ENCODE peak calls at places on chromosome 14, in four cellular contexts. L, K, V and C are unnamed samples. For H3K9me3, the result is how much of the 10 kb centered on the place peaks cover.

GRCh38 chr14:55121146-55121545 is 7.9 kb upstream of the LGALS3 start:
- DNase-seq in L (no peak), K (no peak), V (no peak), C (no peak)

GRCh38 chr14:100305446-100306255 is 593 bp downstream of the SLC25A29 start:
- DNase-seq in L (no peak), K (peak), V (peak), C (peak)

GRCh38 chr14:65411656-65412188 is 808 bp upstream of the FUT8 start:
- DNase-seq in L (peak), K (peak), V (peak), C (peak)

GRCh38 chr14:32816588-32816987 is 122.1 kb upstream of the NPAS3 start:
- DNase-seq in L (no peak), K (no peak), V (no peak), C (no peak)

GRCh38 chr14:61003571-61003970 is 22.5 kb downstream of the SLC38A6 start:
- DNase-seq in K (no peak), V (no peak), L (no peak), C (no peak)

GRCh38 chr14:52553671-52554575 is 1.3 kb downstream of the GPR137C start:
- DNase-seq in K (peak), L (peak), V (peak), C (peak)

GRCh38 chr14:55160989-55161388 is 30.4 kb downstream of the DLGAP5 start:
- DNase-seq in L (no peak), K (no peak), V (no peak), C (no peak)

GRCh38 chr14:20350860-20351259 is 7.4 kb downstream of the PARP2 start:
- DNase-seq in K (no peak), L (no peak), V (no peak), C (no peak)

GRCh38 chr14:106786697-106787096 is 1260.3 kb downstream of the TMEM121 start:
- DNase-seq in K (no peak), V (no peak), L (no peak), C (no peak)
- H3K9me3 ChIP-seq in K (under half), V (under half), L (under half), C (under half)

DNA sequence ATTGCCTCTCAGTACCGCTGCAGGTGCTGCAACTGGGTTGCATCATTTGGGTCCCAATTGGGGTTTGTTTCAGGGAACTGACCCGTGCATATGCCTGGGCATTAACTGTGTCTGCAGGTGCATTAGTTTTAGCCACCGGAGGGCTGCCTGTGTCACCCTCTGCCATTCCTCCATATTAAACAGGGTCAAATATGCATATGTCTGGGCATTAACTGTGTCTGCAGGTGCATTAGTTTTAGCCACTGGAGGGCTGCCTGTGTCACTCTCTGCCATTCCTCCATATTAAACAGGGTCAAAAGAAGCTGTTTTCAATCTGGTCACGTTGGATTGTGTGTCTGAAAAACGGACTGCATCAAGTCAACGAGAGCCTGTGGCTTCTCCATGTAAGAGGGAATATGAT is 1317.0 kb downstream of the TMEM121 start:
- DNase-seq in V (no peak), K (no peak), L (no peak), C (no peak)
- H3K9me3 ChIP-seq in V (under half), K (under half), L (under half), C (under half)

GRCh38 chr14:78197088-78197487 is 26.9 kb downstream of the NRXN3 start:
- DNase-seq in V (no peak), L (no peak), K (no peak), C (no peak)
- H3K9me3 ChIP-seq in V (under half), L (under half), K (under half), C (under half)

GRCh38 chr14:97536421-97536820 is 739.2 kb downstream of the VRK1 start:
- DNase-seq in V (no peak), L (no peak), K (no peak), C (no peak)
- H3K9me3 ChIP-seq in V (under half), L (under half), K (under half), C (under half)

GRCh38 chr14:97185186-97185585 is 388.0 kb downstream of the VRK1 start:
- DNase-seq in V (no peak), K (no peak), L (no peak), C (no peak)
- H3K9me3 ChIP-seq in V (under half), K (under half), L (under half), C (under half)